ENCODE peak calls at places on chromosomes 16 and 17, in four cellular contexts. T, J, V and H are unnamed samples. For H3K9me3, the result is how much of the 10 kb centered on the place peaks cover.

GRCh38 chr16:3654249-3654991 is at the start of gene DNASE1:
- DNase-seq in T (no peak), J (peak), V (peak), H (peak)

GRCh38 chr17:75078097-75079022 is 9.4 kb upstream of the SLC16A5 start:
- DNase-seq in T (no peak), J (no peak), V (no peak), H (no peak)

GRCh38 chr16:52676951-52677350 is 130.0 kb upstream of the TOX3 start:
- DNase-seq in T (no peak), J (no peak), V (no peak), H (no peak)

GRCh38 chr17:79752175-79752574 is 21.4 kb downstream of the ENPP7 start:
- DNase-seq in T (no peak), J (no peak), V (no peak), H (no peak)

GRCh38 chr16:71311553-71312158 is 22.5 kb upstream of the CMTR2 start:
- DNase-seq in T (no peak), J (no peak), V (peak), H (no peak)

GRCh38 chr17:73695035-73695738 is 50.9 kb upstream of the SDK2 start:
- DNase-seq in T (no peak), J (no peak), V (no peak), H (no peak)

GRCh38 chr17:31593806-31594205 is 202.3 kb downstream of the RAB11FIP4 start:
- DNase-seq in T (no peak), J (no peak), V (no peak), H (no peak)

GRCh38 chr17:77449908-77450741 is 309.4 kb downstream of the SEC14L1 start:
- DNase-seq in T (peak), J (peak), V (no peak), H (peak)

GRCh38 chr16:9409753-9410493 is 318.5 kb downstream of the HAPSTR1 start:
- DNase-seq in T (no peak), J (no peak), V (no peak), H (no peak)

GRCh38 chr16:777826-778225 is 10.4 kb downstream of the RPUSD1 start:
- DNase-seq in T (no peak), J (no peak), V (no peak), H (no peak)

GRCh38 chr16:86112178-86112577 is 213.2 kb downstream of the IRF8 start:
- DNase-seq in T (no peak), J (no peak), V (no peak), H (no peak)

GRCh38 chr16:83037102-83037501 is 410.3 kb downstream of the CDH13 start:
- DNase-seq in T (no peak), J (no peak), V (no peak), H (no peak)

GRCh38 chr16:2278272-2278608 is 10.3 kb upstream of the RNPS1 start:
- DNase-seq in T (no peak), J (no peak), V (no peak), H (no peak)

GRCh38 chr17:36938566-36939058 is 1.3 kb downstream of the LHX1 start:
- DNase-seq in T (no peak), J (no peak), V (no peak), H (no peak)

GRCh38 chr17:80218391-80218790 is 1.7 kb downstream of the SGSH start:
- DNase-seq in T (no peak), J (no peak), V (no peak), H (no peak)

GRCh38 chr17:33038740-33039139 is 47.1 kb downstream of the SPACA3 start:
- DNase-seq in T (no peak), J (peak), V (no peak), H (peak)

GRCh38 chr17:48550313-48551205 is 5.7 kb upstream of the HOXB2 start:
- DNase-seq in T (no peak), J (no peak), V (no peak), H (peak)

GRCh38 chr17:1490643-1491405 is 1.7 kb downstream of the MYO1C start:
- DNase-seq in T (peak), J (peak), V (no peak), H (peak)

GRCh38 chr17:62739666-62740065 is 68.4 kb downstream of the MARCHF10 start:
- DNase-seq in T (no peak), J (no peak), V (no peak), H (no peak)

GRCh38 chr17:71118039-71118438 is 948.7 kb downstream of the KCNJ2 start:
- DNase-seq in T (no peak), J (no peak), V (no peak), H (no peak)

GRCh38 chr16:10240854-10241613 is 58.8 kb upstream of the GRIN2A start:
- DNase-seq in T (no peak), J (no peak), V (no peak), H (no peak)

GRCh38 chr16:86033016-86033474 is 134.1 kb downstream of the IRF8 start:
- DNase-seq in T (no peak), J (no peak), V (no peak), H (no peak)

GRCh38 chr17:82356845-82357355 is 2.1 kb upstream of the TEX19 start:
- DNase-seq in T (no peak), J (no peak), V (no peak), H (peak)

GRCh38 chr17:4711671-4712111 is 1.3 kb downstream of the ARRB2 start:
- DNase-seq in T (no peak), J (no peak), V (no peak), H (peak)

GRCh38 chr16:56625943-56626654 is 518 bp downstream of the MT1E start:
- DNase-seq in T (peak), J (peak), V (no peak), H (peak)

GRCh38 chr16:35714665-35715064 is 2255.3 kb downstream of the TP53TG3F start:
- DNase-seq in T (no peak), J (no peak), V (no peak), H (no peak)
- H3K9me3 ChIP-seq in T (under half), J (under half), V (under half), H (half or more)

GRCh38 chr17:39960406-39961053 is 2.3 kb upstream of the GSDMA start:
- DNase-seq in T (no peak), J (no peak), V (no peak), H (no peak)

GRCh38 chr17:39966771-39967170 is 4.0 kb downstream of the GSDMA start:
- DNase-seq in T (no peak), J (no peak), V (no peak), H (peak)

GRCh38 chr17:39963826-39964225 is 1.0 kb downstream of the GSDMA start:
- DNase-seq in T (no peak), J (no peak), V (no peak), H (no peak)

GRCh38 chr17:39965017-39965699 is 2.4 kb downstream of the GSDMA start:
- DNase-seq in T (no peak), J (no peak), V (no peak), H (no peak)

DNA sequence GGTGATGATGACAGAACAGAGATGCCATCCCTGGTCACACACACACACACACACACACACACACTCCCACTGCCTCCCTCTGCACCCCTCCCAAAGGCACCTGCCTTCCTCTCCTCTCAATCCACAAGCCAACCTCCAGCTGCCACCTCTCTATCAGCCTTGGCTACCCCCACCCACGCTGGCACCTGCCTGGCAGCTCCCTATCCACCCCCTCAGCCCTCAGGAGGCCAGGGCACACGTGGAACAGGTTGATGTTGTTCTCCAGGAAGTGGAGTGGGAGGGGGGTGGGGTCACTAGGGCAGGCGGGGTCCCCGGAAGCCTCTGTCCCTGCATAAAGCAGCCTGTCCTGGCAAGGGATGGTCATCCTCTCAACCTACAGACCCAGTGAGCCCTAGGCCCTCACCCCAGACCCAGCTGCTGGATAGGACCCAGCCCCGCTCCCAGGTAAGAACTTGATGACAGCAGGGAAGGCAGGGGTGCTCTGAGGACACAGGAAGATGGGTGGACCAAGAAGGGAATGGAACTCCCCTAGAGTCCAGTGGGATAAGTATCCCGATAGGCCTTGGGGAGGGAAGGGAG is at the start of gene GSDMA:
- DNase-seq in T (no peak), J (no peak), V (no peak), H (no peak)
- H3K4me3 ChIP-seq in T (no peak), J (no peak), V (no peak), H (no peak)

GRCh38 chr16:46973457-46974324 is at the start of gene DNAJA2:
- DNase-seq in T (peak), J (peak), V (peak), H (peak)
- TF ChIP-seq CTCF in T (no peak), J (peak), V (no peak), H (no peak)

DNA sequence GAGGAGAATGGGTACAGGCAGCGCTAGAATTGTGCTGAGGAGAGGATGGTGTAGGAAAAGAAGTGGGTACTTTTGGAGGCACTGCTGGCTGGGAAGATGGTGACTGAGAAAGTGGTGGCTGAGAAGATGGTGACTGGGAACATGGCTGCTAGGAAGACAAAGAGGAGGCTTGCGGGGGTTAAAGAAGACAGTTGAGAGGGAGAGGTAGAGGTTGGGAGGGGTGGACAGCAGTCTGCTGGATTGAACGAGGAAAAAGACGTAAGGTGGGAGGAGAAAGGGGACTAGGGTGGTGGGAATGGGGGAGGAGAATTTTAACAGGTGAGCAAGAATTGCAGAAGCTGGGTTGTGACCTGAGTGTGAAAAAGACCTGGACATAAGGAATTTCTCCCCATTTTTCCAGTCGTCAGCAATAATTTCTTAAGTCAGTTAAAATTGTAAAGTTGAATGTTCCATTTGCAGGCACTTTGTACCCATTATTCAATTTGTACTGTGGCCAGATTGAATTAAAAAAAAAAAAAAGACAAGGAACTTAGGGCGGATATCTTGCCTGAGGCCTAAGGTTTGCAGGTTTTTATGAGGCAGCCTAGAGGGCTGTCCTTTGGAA is 2450.0 kb downstream of the TP53TG3F start:
- DNase-seq in T (no peak), J (no peak), V (no peak), H (no peak)
- H3K9me3 ChIP-seq in T (under half), J (under half), V (under half), H (half or more)

GRCh38 chr17:2796164-2797140 is at the start of gene RAP1GAP2:
- DNase-seq in T (no peak), J (no peak), V (no peak), H (peak)
- H3K4me3 ChIP-seq in T (no peak), J (no peak), V (no peak), H (no peak)

GRCh38 chr16:19415461-19415860 is 2.2 kb upstream of the TMC5 start:
- DNase-seq in T (no peak), J (no peak), V (no peak), H (no peak)

GRCh38 chr16:19417640-19418039 is at the start of gene TMC5:
- DNase-seq in T (no peak), J (no peak), V (no peak), H (peak)

GRCh38 chr16:19415918-19416317 is 1.8 kb upstream of the TMC5 start:
- DNase-seq in T (no peak), J (no peak), V (no peak), H (no peak)

GRCh38 chr16:19418200-19418599 is 517 bp downstream of the TMC5 start:
- DNase-seq in T (no peak), J (no peak), V (no peak), H (no peak)

GRCh38 chr16:19419691-19420060 is 2.0 kb downstream of the TMC5 start:
- DNase-seq in T (no peak), J (no peak), V (peak), H (no peak)
- TF ChIP-seq CTCF in T (no peak), J (no peak), V (no peak), H (no peak)

GRCh38 chr16:78996806-78997205 is 603.7 kb downstream of the MAF start:
- DNase-seq in T (no peak), J (no peak), V (no peak), H (no peak)
- H3K9me3 ChIP-seq in T (under half), J (under half), V (under half), H (under half)

GRCh38 chr17:29593546-29594440 is 861 bp downstream of the ANKRD13B start:
- DNase-seq in T (peak), J (peak), V (no peak), H (peak)

GRCh38 chr17:29590979-29591736 is 1.7 kb upstream of the GIT1 start:
- DNase-seq in T (no peak), J (peak), V (no peak), H (peak)

GRCh38 chr17:29590261-29590978 is 972 bp upstream of the GIT1 start:
- DNase-seq in T (peak), J (peak), V (no peak), H (peak)

GRCh38 chr17:29592850-29593545 is at the start of gene ANKRD13B:
- DNase-seq in T (peak), J (peak), V (no peak), H (peak)

DNA sequence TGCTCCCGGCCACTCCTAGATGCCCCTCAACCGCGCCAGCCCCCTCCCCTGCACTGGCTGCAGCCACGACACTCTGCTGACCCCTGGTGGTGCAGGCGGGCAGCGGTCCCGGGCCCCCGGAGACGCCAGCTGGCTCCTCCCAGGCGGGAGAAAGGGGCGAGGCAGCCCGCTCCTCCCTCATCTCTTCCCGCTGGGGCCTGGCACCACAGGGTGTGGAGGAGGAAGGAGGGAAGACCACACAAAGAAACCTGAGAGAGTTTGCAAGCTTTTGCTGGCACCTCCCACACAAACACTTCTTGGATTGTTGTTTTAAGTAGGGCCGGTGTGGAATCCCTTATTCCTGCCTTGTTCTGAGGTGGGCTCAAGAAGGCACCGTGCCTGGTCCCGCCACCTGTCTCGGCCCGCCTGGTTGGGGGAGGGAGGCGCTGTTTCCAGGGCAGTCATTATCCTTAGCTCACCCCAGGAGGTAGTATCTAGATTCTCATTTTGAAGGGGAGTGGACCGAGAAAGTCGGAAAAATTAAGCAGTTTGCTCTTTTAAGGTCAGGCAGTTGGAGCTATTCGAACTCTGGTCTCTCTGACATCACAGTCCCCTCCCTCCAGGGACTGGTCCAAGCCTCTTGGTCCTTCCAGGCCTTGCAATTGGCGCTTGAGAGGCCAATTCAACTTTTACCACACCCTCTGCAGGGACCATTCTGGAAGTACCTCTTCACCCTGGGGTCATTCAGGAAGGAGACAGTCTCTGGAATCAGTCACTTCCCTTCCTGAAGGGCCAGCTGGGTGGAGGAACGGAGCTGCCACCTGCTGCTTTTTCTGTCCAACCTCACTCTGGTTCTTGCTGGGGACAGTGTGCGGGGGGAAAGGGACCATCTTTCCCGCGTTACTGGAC is 951 bp upstream of the ANKRD13B start:
- DNase-seq in T (peak), J (peak), V (no peak), H (peak)
- H3K4me3 ChIP-seq in T (peak), J (peak), V (peak), H (no peak)